ENCODE peak calls at places on chromosomes 5 and 9, in four cellular contexts. W, N, V and D are unnamed samples.
A peak's percentile ranks its signal among the peaks of the same experiment; 100 is the strongest.

GRCh38 chr5:321726-322251 is 275 bp downstream of the AHRR start:
- DNase-seq in W (no peak), N (no peak), V (no peak), D (no peak)

GRCh38 chr5:173397531-173397930 is 69.3 kb upstream of the STC2 start:
- DNase-seq in W (no peak), N (no peak), V (peak; percentile 2), D (no peak)

GRCh38 chr9:17625644-17626388 is 47.0 kb downstream of the SH3GL2 start:
- DNase-seq in W (no peak), N (peak; percentile 44), V (no peak), D (no peak)

GRCh38 chr9:106758911-106759310 is 104.1 kb upstream of the ZNF462 start:
- DNase-seq in W (no peak), N (peak; percentile 53), V (no peak), D (no peak)

GRCh38 chr5:119315516-119315949 is 40.3 kb upstream of the TNFAIP8 start:
- DNase-seq in W (peak; percentile 59), N (peak; percentile 58), V (peak; percentile 47), D (no peak)

GRCh38 chr9:131111186-131111853 is 14.1 kb upstream of the NUP214 start:
- DNase-seq in W (no peak), N (no peak), V (no peak), D (peak; percentile 17)

GRCh38 chr5:16871746-16872339 is 64.2 kb downstream of the MYO10 start:
- DNase-seq in W (no peak), N (no peak), V (no peak), D (no peak)

GRCh38 chr5:43429016-43429415 is 16.8 kb upstream of the CCL28 start:
- DNase-seq in W (no peak), N (no peak), V (no peak), D (no peak)

GRCh38 chr9:15642369-15642962 is 89.6 kb downstream of the CCDC171 start:
- DNase-seq in W (no peak), N (peak; percentile 58), V (no peak), D (no peak)

GRCh38 chr9:89505048-89505447 is 7.1 kb upstream of the SEMA4D start:
- DNase-seq in W (no peak), N (no peak), V (no peak), D (no peak)

GRCh38 chr9:128731093-128731492 is 7.2 kb upstream of the ZDHHC12 start:
- DNase-seq in W (no peak), N (no peak), V (no peak), D (no peak)

GRCh38 chr5:52579391-52579790 is 208.3 kb upstream of the ITGA1 start:
- DNase-seq in W (no peak), N (no peak), V (no peak), D (no peak)

GRCh38 chr5:136666970-136667620 is 301.8 kb upstream of the TRPC7 start:
- DNase-seq in W (no peak), N (no peak), V (no peak), D (no peak)